ENCODE peak calls at places on chromosomes 3 and 15, in seven cellular contexts. One of them, this sample, is unnamed.

GRCh38 chr3:185688808-185689207 is 102.7 kb downstream of the SENP2 start:
- DNase-seq in fibroblast of lung: peak; percentile 99
- DNase-seq in left lung: peak; percentile 50
- DNase-seq in NCI-H1694: no peak
- DNase-seq in SJSA1: peak; percentile 93
- DNase-seq in caudate nucleus: peak; percentile 28
- DNase-seq in left ventricle myocardium inferior: no peak
- DNase-seq in this sample: peak; percentile 87

GRCh38 chr3:177145954-177146353 is 51.3 kb downstream of the TBL1XR1 start:
- DNase-seq in SJSA1: no peak
- DNase-seq in caudate nucleus: no peak
- DNase-seq in left ventricle myocardium inferior: no peak
- DNase-seq in fibroblast of lung: no peak
- DNase-seq in left lung: no peak
- DNase-seq in NCI-H1694: no peak
- DNase-seq in this sample: no peak

GRCh38 chr3:45549961-45550360 is 44.6 kb upstream of the LIMD1 start:
- DNase-seq in caudate nucleus: no peak
- DNase-seq in left lung: no peak
- DNase-seq in NCI-H1694: no peak
- DNase-seq in left ventricle myocardium inferior: no peak
- DNase-seq in fibroblast of lung: no peak
- DNase-seq in SJSA1: no peak
- DNase-seq in this sample: no peak

GRCh38 chr3:42803800-42804112 is 534 bp downstream of the HIGD1A start:
- DNase-seq in fibroblast of lung: peak; percentile 29
- DNase-seq in SJSA1: peak; percentile 56
- DNase-seq in NCI-H1694: no peak
- DNase-seq in left lung: peak; percentile 56
- DNase-seq in left ventricle myocardium inferior: peak; percentile 47
- DNase-seq in caudate nucleus: no peak
- DNase-seq in this sample: peak; percentile 5

GRCh38 chr3:141538568-141538967 is 51.7 kb downstream of the RASA2 start:
- DNase-seq in NCI-H1694: no peak
- DNase-seq in left lung: no peak
- DNase-seq in caudate nucleus: no peak
- DNase-seq in left ventricle myocardium inferior: no peak
- DNase-seq in SJSA1: no peak
- DNase-seq in fibroblast of lung: peak; percentile 33
- DNase-seq in this sample: no peak

GRCh38 chr3:113079532-113079931 is 88.7 kb downstream of the GTPBP8 start:
- DNase-seq in left lung: no peak
- DNase-seq in left ventricle myocardium inferior: no peak
- DNase-seq in NCI-H1694: no peak
- DNase-seq in SJSA1: peak; percentile 42
- DNase-seq in caudate nucleus: no peak
- DNase-seq in fibroblast of lung: peak; percentile 37
- DNase-seq in this sample: no peak

GRCh38 chr3:12879191-12879815 is 37.9 kb upstream of the RPL32 start:
- DNase-seq in SJSA1: no peak
- DNase-seq in NCI-H1694: no peak
- DNase-seq in caudate nucleus: no peak
- DNase-seq in left ventricle myocardium inferior: no peak
- DNase-seq in left lung: no peak
- DNase-seq in fibroblast of lung: no peak
- DNase-seq in this sample: no peak

GRCh38 chr3:193772389-193772788 is 179.4 kb downstream of the OPA1 start:
- DNase-seq in fibroblast of lung: no peak
- DNase-seq in caudate nucleus: no peak
- DNase-seq in SJSA1: no peak
- DNase-seq in left ventricle myocardium inferior: no peak
- DNase-seq in NCI-H1694: no peak
- DNase-seq in left lung: no peak
- DNase-seq in this sample: no peak

GRCh38 chr3:99355465-99355864 is 282.9 kb upstream of the COL8A1 start:
- DNase-seq in left lung: no peak
- DNase-seq in SJSA1: no peak
- DNase-seq in fibroblast of lung: no peak
- DNase-seq in NCI-H1694: no peak
- DNase-seq in left ventricle myocardium inferior: no peak
- DNase-seq in caudate nucleus: no peak
- DNase-seq in this sample: no peak

GRCh38 chr15:89836255-89837133 is 21.8 kb upstream of the ANPEP start:
- DNase-seq in left ventricle myocardium inferior: no peak
- DNase-seq in fibroblast of lung: peak; percentile 97
- DNase-seq in caudate nucleus: no peak
- DNase-seq in left lung: no peak
- DNase-seq in NCI-H1694: no peak
- DNase-seq in SJSA1: peak; percentile 84
- DNase-seq in this sample: peak; percentile 95

GRCh38 chr15:92527197-92527596 is 128.4 kb downstream of the FAM174B start:
- DNase-seq in NCI-H1694: peak; percentile 15
- DNase-seq in left lung: peak; percentile 37
- DNase-seq in fibroblast of lung: no peak
- DNase-seq in left ventricle myocardium inferior: peak; percentile 35
- DNase-seq in caudate nucleus: no peak
- DNase-seq in SJSA1: no peak
- DNase-seq in this sample: no peak

GRCh38 chr15:56215769-56216168 is 27.9 kb downstream of the RFX7 start:
- DNase-seq in left lung: no peak
- DNase-seq in fibroblast of lung: peak; percentile 96
- DNase-seq in caudate nucleus: no peak
- DNase-seq in left ventricle myocardium inferior: no peak
- DNase-seq in SJSA1: no peak
- DNase-seq in NCI-H1694: no peak
- DNase-seq in this sample: peak; percentile 53

GRCh38 chr3:112464264-112464663 is 35.0 kb downstream of the BTLA start:
- DNase-seq in fibroblast of lung: peak; percentile 29
- DNase-seq in left lung: no peak
- DNase-seq in caudate nucleus: no peak
- DNase-seq in NCI-H1694: no peak
- DNase-seq in left ventricle myocardium inferior: no peak
- DNase-seq in SJSA1: no peak
- DNase-seq in this sample: no peak

GRCh38 chr3:195203631-195204030 is 67.3 kb downstream of the XXYLT1 start:
- DNase-seq in fibroblast of lung: no peak
- DNase-seq in caudate nucleus: no peak
- DNase-seq in SJSA1: no peak
- DNase-seq in left lung: no peak
- DNase-seq in left ventricle myocardium inferior: no peak
- DNase-seq in NCI-H1694: no peak
- DNase-seq in this sample: no peak

GRCh38 chr15:69648775-69649735 is 196.4 kb downstream of the RPLP1 start:
- DNase-seq in caudate nucleus: no peak
- DNase-seq in SJSA1: no peak
- DNase-seq in NCI-H1694: no peak
- DNase-seq in left lung: no peak
- DNase-seq in fibroblast of lung: no peak
- DNase-seq in left ventricle myocardium inferior: no peak
- DNase-seq in this sample: no peak

GRCh38 chr15:74841761-74842385 is 1.1 kb downstream of the ULK3 start:
- DNase-seq in NCI-H1694: no peak
- DNase-seq in fibroblast of lung: no peak
- DNase-seq in caudate nucleus: no peak
- DNase-seq in left lung: no peak
- DNase-seq in SJSA1: no peak
- DNase-seq in left ventricle myocardium inferior: no peak
- DNase-seq in this sample: no peak

GRCh38 chr3:42846682-42847522 is 28.8 kb downstream of the CYP8B1 start:
- DNase-seq in NCI-H1694: no peak
- DNase-seq in fibroblast of lung: no peak
- DNase-seq in left ventricle myocardium inferior: no peak
- DNase-seq in left lung: no peak
- DNase-seq in SJSA1: no peak
- DNase-seq in caudate nucleus: no peak
- DNase-seq in this sample: no peak

This sample was measured in fibroblast of gingiva.